ENCODE peak calls at places on chromosome 3, in nine cellular contexts. T is uterus, O is A549, P is GM12878, C is stomach, Y is adrenal gland, M is heart left ventricle, Z is breast epithelium, D is ovary. E is an unnamed sample.
A peak's percentile ranks its signal among the peaks of the same experiment; 100 is the strongest.

GRCh38 chr3:131072099-131072559 is 45.5 kb downstream of the NEK11 start:
- DNase-seq in T (no peak), O (no peak), P (no peak), C (no peak), Y (no peak), M (no peak), Z (no peak), D (no peak), E (no peak)

GRCh38 chr3:30658328-30659052 is 52.1 kb downstream of the TGFBR2 start:
- DNase-seq in T (no peak), O (peak; percentile 36), P (peak; percentile 70), C (no peak), Y (no peak), M (peak; percentile 53), Z (no peak), D (no peak), E (no peak)

GRCh38 chr3:190252080-190252479 is 70.2 kb downstream of the CLDN1 start:
- DNase-seq in T (no peak), O (no peak), P (no peak), C (no peak), Y (peak; percentile 22), M (no peak), Z (no peak), D (peak; percentile 33), E (no peak)

GRCh38 chr3:118817748-118818165 is 216.9 kb downstream of the IGSF11 start:
- DNase-seq in T (no peak), O (peak; percentile 70), P (no peak), C (peak; percentile 51), Y (peak; percentile 51), M (no peak), Z (no peak), D (no peak), E (no peak)

GRCh38 chr3:78741066-78741645 is 1026.6 kb downstream of the ROBO1 start:
- DNase-seq in T (no peak), O (peak; percentile 22), P (no peak), C (no peak), Y (no peak), M (no peak), Z (no peak), D (no peak), E (no peak)

GRCh38 chr3:197083486-197083885 is 53.9 kb upstream of the MELTF start:
- DNase-seq in T (peak; percentile 18), O (peak; percentile 6), P (no peak), C (no peak), Y (no peak), M (peak; percentile 37), Z (no peak), D (no peak), E (peak; percentile 47)

GRCh38 chr3:11764931-11765363 is 81.7 kb downstream of the TAMM41 start:
- DNase-seq in T (no peak), O (no peak), P (no peak), C (no peak), Y (no peak), M (no peak), Z (no peak), D (no peak), E (peak; percentile 66)

GRCh38 chr3:180246688-180247195 is 210.0 kb upstream of the PEX5L start:
- DNase-seq in T (no peak), O (no peak), P (no peak), C (no peak), Y (no peak), M (no peak), Z (no peak), D (no peak), E (no peak)

GRCh38 chr3:172153335-172153861 is 114.0 kb downstream of the FNDC3B start:
- DNase-seq in T (peak; percentile 90), O (peak; percentile 83), P (no peak), C (peak; percentile 92), Y (peak; percentile 97), M (peak; percentile 96), Z (peak; percentile 82), D (peak; percentile 90), E (peak; percentile 65)
- TF ChIP-seq POLR2A in T (peak; percentile 65), O (no peak), P (no peak), C (no peak), Y (no peak), M (no peak), Z (no peak), D (peak; percentile 25), E (no peak)

GRCh38 chr3:107525954-107526305 is 3.2 kb downstream of the BBX start:
- DNase-seq in T (no peak), O (no peak), P (no peak), C (no peak), Y (no peak), M (no peak), Z (no peak), D (no peak), E (no peak)

GRCh38 chr3:107523361-107524213 is 825 bp downstream of the BBX start:
- DNase-seq in T (peak; percentile 49), O (peak; percentile 52), P (no peak), C (peak; percentile 64), Y (peak; percentile 68), M (peak; percentile 40), Z (peak; percentile 54), D (peak; percentile 49), E (peak; percentile 12)

GRCh38 chr3:107522510-107523360 is at the start of gene BBX:
- DNase-seq in T (peak; percentile 96), O (peak; percentile 98), P (peak; percentile 97), C (peak; percentile 96), Y (peak; percentile 95), M (peak; percentile 91), Z (peak; percentile 93), D (peak; percentile 94), E (peak; percentile 42)

GRCh38 chr3:107525101-107525953 is 2.6 kb downstream of the BBX start:
- DNase-seq in T (peak; percentile 34), O (peak; percentile 6), P (no peak), C (peak; percentile 27), Y (peak; percentile 41), M (peak; percentile 38), Z (peak; percentile 54), D (peak; percentile 36), E (peak; percentile 23)

DNA sequence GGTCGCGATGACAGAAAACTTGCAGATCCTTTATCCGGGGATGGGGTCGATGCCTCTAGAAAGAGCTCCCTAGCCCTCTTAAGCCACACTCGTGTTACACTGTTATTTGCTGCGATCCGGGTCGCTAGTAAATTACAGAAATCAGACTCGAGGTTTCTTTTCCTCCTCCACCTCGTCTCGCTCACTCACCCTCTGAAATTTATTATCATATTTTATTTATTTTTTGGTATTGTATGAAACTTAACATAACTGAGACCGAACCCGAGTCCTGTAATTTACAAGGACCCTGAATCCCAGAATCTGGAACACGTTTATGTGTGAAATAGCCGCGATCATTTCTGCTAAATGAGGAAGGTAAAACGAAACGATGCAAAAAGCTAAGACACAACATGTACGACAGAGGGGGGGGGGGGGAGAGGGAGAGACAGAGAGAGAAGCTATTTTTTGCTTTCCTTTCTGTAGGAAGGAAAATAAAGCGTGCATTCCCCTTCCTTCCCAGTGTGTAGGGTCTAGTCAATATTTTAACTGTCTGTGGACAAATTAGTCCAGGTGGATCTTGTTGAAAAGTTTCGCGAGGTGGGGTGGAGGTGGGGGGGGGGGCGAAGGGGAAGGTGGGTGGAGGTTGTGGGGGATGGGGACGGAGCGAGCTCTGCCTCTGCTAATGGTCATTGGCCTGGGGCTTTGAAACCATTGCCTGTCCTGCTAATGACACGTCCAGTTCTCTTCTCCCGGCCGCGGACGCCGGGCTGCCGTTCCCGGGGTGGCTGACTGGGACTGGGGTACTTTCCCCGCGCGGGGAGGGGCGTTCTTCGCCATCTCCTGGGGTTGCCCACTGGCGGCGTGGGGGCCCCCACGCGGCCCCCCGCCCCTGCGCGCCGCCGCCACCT is 1.7 kb downstream of the BBX start:
- DNase-seq in T (peak; percentile 51), O (peak; percentile 54), P (no peak), C (peak; percentile 50), Y (peak; percentile 77), M (peak; percentile 53), Z (peak; percentile 53), D (peak; percentile 65), E (peak; percentile 38)
- TF ChIP-seq POLR2A in T (no peak), O (peak; percentile 30), P (peak; percentile 73), C (no peak), Y (no peak), M (no peak), Z (no peak), D (no peak), E (peak; percentile 24)

DNA sequence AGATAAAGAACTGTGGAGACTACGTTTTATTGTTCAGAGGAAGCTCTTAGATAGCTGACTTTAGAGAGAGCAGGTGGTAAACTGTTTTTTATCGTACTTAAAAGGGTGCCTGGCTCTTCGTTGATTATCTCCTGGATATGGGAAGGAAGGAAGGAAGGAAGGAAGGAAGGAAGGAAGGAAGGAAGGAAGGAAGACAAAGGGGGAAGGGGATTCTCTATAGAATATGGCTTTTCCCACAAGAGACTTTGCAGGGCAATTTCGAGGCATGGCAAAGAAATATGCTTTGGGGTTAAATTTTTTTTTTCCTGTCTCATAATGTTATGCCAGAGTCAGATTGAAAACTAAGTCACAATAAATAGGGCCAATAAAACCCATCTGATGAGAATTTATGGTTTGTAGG is 271.9 kb upstream of the POU1F1 start:
- DNase-seq in T (no peak), O (no peak), P (no peak), C (no peak), Y (no peak), M (no peak), Z (no peak), D (no peak), E (no peak)
- TF ChIP-seq POLR2A in T (no peak), O (no peak), P (no peak), C (no peak), Y (no peak), M (no peak), Z (no peak), D (no peak), E (no peak)

GRCh38 chr3:14371573-14372474 is 30.6 kb upstream of the SLC6A6 start:
- DNase-seq in T (no peak), O (peak; percentile 87), P (no peak), C (peak; percentile 89), Y (peak; percentile 94), M (peak; percentile 93), Z (peak; percentile 75), D (no peak), E (peak; percentile 90)
- TF ChIP-seq POLR2A in T (no peak), O (no peak), P (no peak), C (no peak), Y (no peak), M (no peak), Z (no peak), D (no peak), E (no peak)